ENCODE peak calls at places on chromosomes 13 and 19, in six cellular contexts. One of them, this sample, is unnamed.
A peak's percentile ranks its signal among the peaks of the same experiment; 100 is the strongest.

GRCh38 chr19:46915386-46915785 is 54.6 kb downstream of the ARHGAP35 start:
- DNase-seq in kidney epithelial cell: no peak
- DNase-seq in MM.1S: no peak
- DNase-seq in thyroid gland: no peak
- DNase-seq in psoas muscle: no peak
- DNase-seq in fibroblast of mammary gland: peak; percentile 35
- DNase-seq in this sample: no peak

GRCh38 chr13:44498969-44499368 is 77.2 kb downstream of the TSC22D1 start:
- DNase-seq in fibroblast of mammary gland: no peak
- DNase-seq in thyroid gland: peak; percentile 32
- DNase-seq in kidney epithelial cell: no peak
- DNase-seq in psoas muscle: no peak
- DNase-seq in MM.1S: no peak
- DNase-seq in this sample: peak; percentile 39

GRCh38 chr13:73158851-73159250 is 100.0 kb downstream of the KLF5 start:
- DNase-seq in fibroblast of mammary gland: peak; percentile 45
- DNase-seq in MM.1S: no peak
- DNase-seq in psoas muscle: no peak
- DNase-seq in thyroid gland: no peak
- DNase-seq in kidney epithelial cell: no peak
- DNase-seq in this sample: peak; percentile 67

GRCh38 chr13:89066868-89067466 is 1395.8 kb downstream of the SLITRK5 start:
- DNase-seq in MM.1S: peak; percentile 21
- DNase-seq in fibroblast of mammary gland: peak; percentile 24
- DNase-seq in thyroid gland: no peak
- DNase-seq in kidney epithelial cell: peak; percentile 14
- DNase-seq in psoas muscle: no peak
- DNase-seq in this sample: peak; percentile 45

GRCh38 chr13:73251866-73252265 is 193.1 kb downstream of the KLF5 start:
- DNase-seq in fibroblast of mammary gland: no peak
- DNase-seq in kidney epithelial cell: no peak
- DNase-seq in psoas muscle: no peak
- DNase-seq in MM.1S: no peak
- DNase-seq in thyroid gland: no peak
- DNase-seq in this sample: no peak

GRCh38 chr13:28503182-28503980 is 8.5 kb upstream of the FLT1 start:
- DNase-seq in psoas muscle: no peak
- DNase-seq in thyroid gland: no peak
- DNase-seq in fibroblast of mammary gland: no peak
- DNase-seq in MM.1S: no peak
- DNase-seq in kidney epithelial cell: no peak
- DNase-seq in this sample: no peak

GRCh38 chr19:48644839-48645651 is 942 bp downstream of the CA11 start:
- DNase-seq in thyroid gland: peak; percentile 78
- DNase-seq in MM.1S: peak; percentile 66
- DNase-seq in psoas muscle: peak; percentile 73
- DNase-seq in fibroblast of mammary gland: peak; percentile 71
- DNase-seq in kidney epithelial cell: no peak
- DNase-seq in this sample: peak; percentile 82

GRCh38 chr19:4594199-4594598 is 34.7 kb upstream of the SEMA6B start:
- DNase-seq in thyroid gland: no peak
- DNase-seq in kidney epithelial cell: no peak
- DNase-seq in psoas muscle: no peak
- DNase-seq in fibroblast of mammary gland: peak; percentile 22
- DNase-seq in MM.1S: no peak
- DNase-seq in this sample: no peak

GRCh38 chr13:72849571-72849970 is 67.6 kb downstream of the PIBF1 start:
- DNase-seq in psoas muscle: no peak
- DNase-seq in kidney epithelial cell: no peak
- DNase-seq in thyroid gland: no peak
- DNase-seq in MM.1S: no peak
- DNase-seq in fibroblast of mammary gland: peak; percentile 52
- DNase-seq in this sample: peak; percentile 35

GRCh38 chr13:93867481-93867880 is 612.0 kb downstream of the DCT start:
- DNase-seq in psoas muscle: no peak
- DNase-seq in MM.1S: no peak
- DNase-seq in fibroblast of mammary gland: peak; percentile 40
- DNase-seq in thyroid gland: no peak
- DNase-seq in kidney epithelial cell: no peak
- DNase-seq in this sample: no peak

DNA sequence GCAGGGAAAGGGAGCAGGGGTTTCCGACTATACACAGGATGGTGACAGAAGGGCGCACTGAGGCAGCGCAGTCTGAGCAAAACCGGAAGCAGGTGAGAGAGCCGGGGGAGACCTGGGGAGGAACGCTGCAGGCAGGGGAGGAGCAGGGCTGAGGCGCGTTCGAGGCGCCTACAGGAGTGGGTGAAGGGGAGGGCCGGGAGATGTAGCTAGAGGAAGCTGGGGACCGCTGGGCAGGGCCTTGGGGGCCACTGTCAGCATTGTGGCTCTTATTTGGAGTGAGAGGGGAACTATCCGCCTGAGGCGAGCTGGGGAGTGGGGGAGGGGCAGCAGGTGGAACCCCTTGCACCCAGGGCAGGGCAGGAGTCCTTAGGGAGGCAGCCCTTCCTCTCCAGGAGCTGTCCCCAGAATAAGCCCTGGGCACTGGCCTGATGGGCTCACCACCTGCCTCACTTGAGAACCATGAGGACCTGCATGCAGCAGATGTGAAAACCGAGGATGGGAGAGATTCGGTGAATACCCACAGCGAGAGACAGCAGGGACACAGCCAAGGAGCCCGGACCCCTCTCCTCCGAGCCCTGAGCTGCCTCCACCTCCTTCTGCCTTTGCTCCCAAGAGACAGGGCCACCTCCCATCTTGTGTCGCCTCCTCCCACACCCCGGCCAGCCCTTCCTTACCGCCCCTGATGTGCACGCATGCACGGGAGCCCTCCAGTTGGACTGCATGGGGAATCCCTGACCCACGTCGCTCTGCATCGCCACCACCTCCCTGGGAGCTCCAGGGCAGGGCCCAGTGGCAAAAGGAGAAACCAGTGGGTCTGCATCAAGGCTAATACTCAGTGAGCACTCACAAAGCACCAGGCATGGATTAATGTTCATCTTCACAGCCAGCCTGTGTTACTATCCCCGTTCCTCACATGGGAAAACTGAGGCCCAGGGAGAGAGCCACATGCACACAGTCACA is 10.3 kb downstream of the AKT2 start:
- DNase-seq in thyroid gland: peak; percentile 50
- DNase-seq in psoas muscle: no peak
- DNase-seq in fibroblast of mammary gland: no peak
- DNase-seq in kidney epithelial cell: no peak
- DNase-seq in MM.1S: no peak
- DNase-seq in this sample: no peak
- H3K4me3 ChIP-seq in thyroid gland: no peak overlapping the region
- H3K4me3 ChIP-seq in psoas muscle: no peak overlapping the region
- H3K4me3 ChIP-seq in fibroblast of mammary gland: no peak overlapping the region
- H3K4me3 ChIP-seq in kidney epithelial cell: no peak overlapping the region
- H3K4me3 ChIP-seq in MM.1S: no peak overlapping the region
- H3K4me3 ChIP-seq in this sample: no peak overlapping the region

GRCh38 chr19:49799798-49800376 is 13.2 kb downstream of the FUZ start:
- DNase-seq in kidney epithelial cell: no peak
- DNase-seq in thyroid gland: no peak
- DNase-seq in psoas muscle: no peak
- DNase-seq in fibroblast of mammary gland: no peak
- DNase-seq in MM.1S: no peak
- DNase-seq in this sample: no peak
- TF ChIP-seq CTCF in kidney epithelial cell: peak; percentile 23
- TF ChIP-seq CTCF in thyroid gland: no peak
- TF ChIP-seq CTCF in psoas muscle: no peak
- TF ChIP-seq CTCF in fibroblast of mammary gland: peak; percentile 21
- TF ChIP-seq CTCF in MM.1S: no peak
- TF ChIP-seq CTCF in this sample: peak; percentile 9

GRCh38 chr19:58408152-58409009 is at the start of gene ZNF584:
- DNase-seq in MM.1S: peak; percentile 93
- DNase-seq in thyroid gland: peak; percentile 96
- DNase-seq in fibroblast of mammary gland: peak; percentile 91
- DNase-seq in psoas muscle: peak; percentile 95
- DNase-seq in kidney epithelial cell: peak; percentile 77
- DNase-seq in this sample: peak; percentile 93

GRCh38 chr19:58401825-58402433 is 6.5 kb downstream of the RNF225 start:
- DNase-seq in thyroid gland: no peak
- DNase-seq in psoas muscle: no peak
- DNase-seq in MM.1S: no peak
- DNase-seq in fibroblast of mammary gland: peak; percentile 23
- DNase-seq in kidney epithelial cell: no peak
- DNase-seq in this sample: no peak

GRCh38 chr19:58409010-58409790 is 751 bp downstream of the ZNF584 start:
- DNase-seq in psoas muscle: no peak
- DNase-seq in thyroid gland: peak; percentile 25
- DNase-seq in kidney epithelial cell: no peak
- DNase-seq in fibroblast of mammary gland: peak; percentile 35
- DNase-seq in MM.1S: no peak
- DNase-seq in this sample: no peak

GRCh38 chr19:58407658-58408151 is 744 bp upstream of the ZNF584 start:
- DNase-seq in psoas muscle: no peak
- DNase-seq in fibroblast of mammary gland: peak; percentile 47
- DNase-seq in kidney epithelial cell: no peak
- DNase-seq in MM.1S: no peak
- DNase-seq in thyroid gland: no peak
- DNase-seq in this sample: no peak

DNA sequence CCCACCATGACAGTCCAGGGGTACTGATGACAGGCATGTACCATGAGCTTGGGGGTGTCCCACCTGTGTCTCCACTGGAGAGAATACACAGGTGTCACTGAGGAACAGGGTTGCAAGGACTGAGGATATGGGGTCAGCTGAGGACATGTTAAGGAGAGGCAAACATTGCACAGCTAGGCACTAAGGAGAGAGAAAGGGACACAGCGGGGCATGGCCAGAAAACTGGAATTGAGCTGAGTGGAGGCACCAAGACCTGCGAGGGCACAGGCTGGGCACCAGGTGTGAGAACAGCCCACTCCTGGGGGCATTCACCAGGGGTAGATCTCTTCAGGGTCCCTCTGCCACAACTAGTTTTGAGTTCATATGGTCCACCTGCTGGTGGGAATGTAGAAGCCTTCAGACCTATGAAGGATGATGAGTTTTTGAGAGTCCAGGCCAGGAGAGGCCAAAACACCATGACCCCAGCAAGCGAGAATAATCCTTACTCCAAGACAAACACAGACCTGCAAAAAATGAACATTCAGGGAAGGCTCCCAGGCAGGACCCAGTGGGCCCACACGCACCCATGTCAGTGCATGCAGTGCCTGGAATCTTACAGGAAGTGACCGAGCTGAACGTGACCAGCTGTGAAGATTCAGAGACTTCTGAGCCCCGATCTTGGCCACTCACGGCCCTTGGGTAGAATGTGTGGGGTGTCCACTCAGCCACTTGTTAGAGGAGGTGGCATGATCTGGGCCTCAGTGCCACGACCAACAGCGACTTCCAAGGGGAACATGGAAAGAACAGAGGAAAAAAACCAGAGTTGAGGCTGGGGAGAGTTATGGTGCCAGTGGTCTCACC is 1.4 kb upstream of the ZNF584 start:
- DNase-seq in MM.1S: no peak
- DNase-seq in kidney epithelial cell: no peak
- DNase-seq in thyroid gland: no peak
- DNase-seq in fibroblast of mammary gland: peak; percentile 28
- DNase-seq in psoas muscle: no peak
- DNase-seq in this sample: no peak
- H3K4me3 ChIP-seq in MM.1S: no peak overlapping the region
- H3K4me3 ChIP-seq in kidney epithelial cell: peak overlapping the region; percentile 86
- H3K4me3 ChIP-seq in thyroid gland: no peak overlapping the region
- H3K4me3 ChIP-seq in fibroblast of mammary gland: peak overlapping the region; percentile 83
- H3K4me3 ChIP-seq in psoas muscle: peak overlapping the region; percentile 86
- H3K4me3 ChIP-seq in this sample: peak overlapping the region; percentile 91

GRCh38 chr19:11984986-11985385 is 20.1 kb downstream of the ZNF763 start:
- DNase-seq in MM.1S: no peak
- DNase-seq in psoas muscle: no peak
- DNase-seq in thyroid gland: no peak
- DNase-seq in kidney epithelial cell: no peak
- DNase-seq in fibroblast of mammary gland: no peak
- DNase-seq in this sample: no peak
- TF ChIP-seq CTCF in MM.1S: peak; percentile 33
- TF ChIP-seq CTCF in psoas muscle: no peak
- TF ChIP-seq CTCF in thyroid gland: no peak
- TF ChIP-seq CTCF in kidney epithelial cell: no peak
- TF ChIP-seq CTCF in fibroblast of mammary gland: no peak
- TF ChIP-seq CTCF in this sample: no peak

GRCh38 chr13:25677956-25678355 is 306.2 kb downstream of the ATP8A2 start:
- DNase-seq in psoas muscle: no peak
- DNase-seq in kidney epithelial cell: no peak
- DNase-seq in thyroid gland: no peak
- DNase-seq in MM.1S: no peak
- DNase-seq in fibroblast of mammary gland: no peak
- DNase-seq in this sample: no peak
- H3K4me3 ChIP-seq in psoas muscle: no peak overlapping the region
- H3K4me3 ChIP-seq in kidney epithelial cell: no peak overlapping the region
- H3K4me3 ChIP-seq in thyroid gland: no peak overlapping the region
- H3K4me3 ChIP-seq in MM.1S: no peak overlapping the region
- H3K4me3 ChIP-seq in fibroblast of mammary gland: no peak overlapping the region
- H3K4me3 ChIP-seq in this sample: no peak overlapping the region

DNA sequence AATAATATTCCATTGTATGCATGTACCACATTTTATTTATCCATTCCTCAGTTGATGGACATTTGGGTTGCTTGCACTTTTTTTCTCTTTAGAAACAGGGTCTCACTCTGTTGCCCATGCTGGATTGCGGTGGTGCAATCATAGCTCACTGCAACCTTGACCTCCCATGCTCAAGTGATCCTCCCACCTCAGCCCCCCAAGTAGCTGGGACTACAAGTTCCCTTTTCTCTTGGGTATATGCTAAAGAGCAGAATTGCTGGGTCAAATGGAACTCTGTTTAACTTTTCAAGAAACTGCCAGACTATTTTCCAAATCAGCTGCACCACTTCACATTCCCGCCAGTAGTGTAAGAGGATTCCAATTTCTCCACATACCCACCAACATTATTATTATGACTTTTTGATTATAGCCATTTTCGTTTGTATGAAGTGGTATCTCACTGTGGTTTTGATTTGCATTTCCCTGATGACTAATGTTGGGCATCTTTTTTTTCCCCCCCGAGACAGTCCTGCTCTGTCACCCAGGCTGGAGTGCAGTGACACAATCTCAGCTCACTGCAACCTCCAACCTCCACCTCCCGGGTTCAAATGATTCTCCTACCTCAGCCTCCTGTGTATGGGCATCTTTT is 7.6 kb upstream of the IPO5 start:
- DNase-seq in psoas muscle: no peak
- DNase-seq in thyroid gland: no peak
- DNase-seq in MM.1S: no peak
- DNase-seq in fibroblast of mammary gland: no peak
- DNase-seq in kidney epithelial cell: no peak
- DNase-seq in this sample: no peak
- TF ChIP-seq CTCF in psoas muscle: no peak
- TF ChIP-seq CTCF in thyroid gland: no peak
- TF ChIP-seq CTCF in MM.1S: no peak
- TF ChIP-seq CTCF in fibroblast of mammary gland: peak; percentile 16
- TF ChIP-seq CTCF in kidney epithelial cell: no peak
- TF ChIP-seq CTCF in this sample: no peak

GRCh38 chr13:21016487-21016886 is 44.9 kb downstream of the LATS2 start:
- DNase-seq in kidney epithelial cell: no peak
- DNase-seq in psoas muscle: no peak
- DNase-seq in MM.1S: no peak
- DNase-seq in fibroblast of mammary gland: no peak
- DNase-seq in thyroid gland: peak; percentile 44
- DNase-seq in this sample: no peak
- H3K4me3 ChIP-seq in kidney epithelial cell: no peak overlapping the region
- H3K4me3 ChIP-seq in psoas muscle: no peak overlapping the region
- H3K4me3 ChIP-seq in MM.1S: no peak overlapping the region
- H3K4me3 ChIP-seq in fibroblast of mammary gland: no peak overlapping the region
- H3K4me3 ChIP-seq in thyroid gland: no peak overlapping the region
- H3K4me3 ChIP-seq in this sample: peak overlapping the region; percentile 13

GRCh38 chr13:106530209-106530906 is 5.1 kb downstream of the EFNB2 start:
- DNase-seq in thyroid gland: no peak
- DNase-seq in psoas muscle: no peak
- DNase-seq in MM.1S: no peak
- DNase-seq in kidney epithelial cell: no peak
- DNase-seq in fibroblast of mammary gland: no peak
- DNase-seq in this sample: no peak
- TF ChIP-seq CTCF in thyroid gland: no peak
- TF ChIP-seq CTCF in psoas muscle: no peak
- TF ChIP-seq CTCF in MM.1S: no peak
- TF ChIP-seq CTCF in kidney epithelial cell: no peak
- TF ChIP-seq CTCF in fibroblast of mammary gland: no peak
- TF ChIP-seq CTCF in this sample: no peak